ENCODE peak calls at places on chromosomes 11 and 22, in seven cellular contexts. S, B, J, F, N, G and M are unnamed samples.
A peak's percentile ranks its signal among the peaks of the same experiment; 100 is the strongest.

GRCh38 chr22:48800886-48801607 is 1026.6 kb downstream of the BRD1 start:
- DNase-seq in N (no peak), G (no peak), F (no peak), J (no peak), B (no peak), S (no peak), M (no peak)

GRCh38 chr11:29272019-29272654 is 744.7 kb downstream of the KCNA4 start:
- DNase-seq in S (peak; percentile 58), F (no peak), B (peak; percentile 54), J (peak; percentile 44), N (peak; percentile 45), G (no peak), M (no peak)

GRCh38 chr11:12402027-12402426 is 24.7 kb downstream of the PARVA start:
- DNase-seq in F (no peak), J (peak; percentile 39), S (no peak), G (no peak), N (no peak), B (no peak), M (no peak)

GRCh38 chr22:30424471-30425326 is 869 bp upstream of the MTFP1 start:
- DNase-seq in S (no peak), F (peak; percentile 37), J (no peak), N (no peak), B (no peak), G (no peak), M (peak; percentile 70)

GRCh38 chr11:122863704-122864326 is 18.7 kb upstream of the JHY start:
- DNase-seq in J (peak; percentile 14), G (no peak), N (peak; percentile 80), B (peak; percentile 23), F (peak; percentile 64), S (peak; percentile 48), M (peak; percentile 68)

GRCh38 chr22:46979506-46979905 is 217.1 kb downstream of the TBC1D22A start:
- DNase-seq in G (no peak), J (no peak), N (no peak), B (no peak), S (no peak), F (no peak), M (no peak)

GRCh38 chr11:73387594-73388021 is 11.4 kb downstream of the RELT start:
- DNase-seq in S (no peak), B (no peak), N (no peak), J (no peak), F (no peak), G (no peak), M (peak; percentile 44)

GRCh38 chr11:75782540-75783263 is 14.1 kb downstream of the DGAT2 start:
- DNase-seq in G (no peak), B (no peak), F (no peak), S (no peak), J (no peak), N (peak; percentile 87), M (no peak)

GRCh38 chr11:69008774-69009440 is 4.1 kb downstream of the MRGPRF start:
- DNase-seq in S (peak; percentile 98), J (peak; percentile 98), B (peak; percentile 99), G (no peak), F (peak; percentile 95), N (peak; percentile 95), M (no peak)

GRCh38 chr11:68448604-68449011 is 11.9 kb upstream of the PPP6R3 start:
- DNase-seq in N (no peak), F (no peak), J (no peak), G (no peak), S (no peak), B (no peak), M (no peak)

GRCh38 chr11:19767691-19768151 is 55.1 kb downstream of the NAV2 start:
- DNase-seq in G (no peak), N (no peak), F (peak; percentile 67), J (no peak), B (no peak), S (no peak), M (no peak)

GRCh38 chr11:30789270-30789669 is 203.1 kb upstream of the MPPED2 start:
- DNase-seq in N (no peak), F (no peak), J (peak; percentile 49), B (peak; percentile 53), S (peak; percentile 72), G (no peak), M (no peak)

GRCh38 chr22:33883561-33883960 is 36.7 kb downstream of the LARGE1 start:
- DNase-seq in N (peak; percentile 15), J (peak; percentile 29), B (peak; percentile 45), G (no peak), S (no peak), F (no peak), M (no peak)

GRCh38 chr22:39362271-39362670 is 12.5 kb downstream of the SYNGR1 start:
- DNase-seq in S (no peak), B (no peak), J (no peak), F (no peak), N (no peak), G (no peak), M (no peak)

GRCh38 chr22:50701428-50702154 is 29.0 kb downstream of the SHANK3 start:
- DNase-seq in B (no peak), N (no peak), F (no peak), J (no peak), S (no peak), G (no peak), M (no peak)

GRCh38 chr22:45103756-45104155 is 60.0 kb upstream of the NUP50 start:
- DNase-seq in J (no peak), G (no peak), F (no peak), B (no peak), S (no peak), N (no peak), M (no peak)

GRCh38 chr11:123145220-123145619 is 49.8 kb downstream of the CLMP start:
- DNase-seq in S (peak; percentile 97), N (peak; percentile 94), J (peak; percentile 75), G (no peak), F (peak; percentile 66), B (peak; percentile 78), M (no peak)

GRCh38 chr22:34736081-34736480 is 329.9 kb upstream of the ISX start:
- DNase-seq in J (no peak), G (no peak), N (no peak), S (no peak), F (no peak), B (no peak), M (no peak)

GRCh38 chr11:118342503-118343161 is at the start of gene CD3D:
- DNase-seq in S (no peak), J (no peak), N (no peak), B (no peak), F (no peak), G (no peak), M (no peak)

GRCh38 chr11:68028802-68029475 is 1.5 kb upstream of the NDUFS8 start:
- DNase-seq in G (no peak), S (peak; percentile 56), J (no peak), F (no peak), N (peak; percentile 73), B (peak; percentile 32), M (no peak)

GRCh38 chr11:26187639-26188038 is 144.3 kb upstream of the ANO3 start:
- DNase-seq in B (peak; percentile 70), J (peak; percentile 65), G (no peak), S (peak; percentile 84), F (peak; percentile 35), N (peak; percentile 36), M (no peak)

GRCh38 chr11:23680488-23681230 is 816.2 kb upstream of the LUZP2 start:
- DNase-seq in S (no peak), F (no peak), N (no peak), J (no peak), B (no peak), G (no peak), M (no peak)

GRCh38 chr11:36186340-36186739 is 102.9 kb downstream of the COMMD9 start:
- DNase-seq in F (no peak), N (peak; percentile 10), J (peak; percentile 79), G (no peak), B (peak; percentile 82), S (no peak), M (no peak)
- H3K4me2 ChIP-seq in F (no peak overlapping the region), N (no peak overlapping the region), J (peak overlapping the region; percentile 3), G (no peak overlapping the region), B (no peak overlapping the region), S (no peak overlapping the region), M (peak overlapping the region; percentile 36)

GRCh38 chr11:133137270-133137669 is 395.0 kb downstream of the OPCML start:
- DNase-seq in F (no peak), G (no peak), B (peak; percentile 1), N (no peak), S (no peak), J (no peak), M (no peak)

GRCh38 chr11:133137939-133138338 is 394.4 kb downstream of the OPCML start:
- DNase-seq in F (no peak), S (no peak), B (no peak), J (no peak), G (no peak), N (no peak), M (no peak)

GRCh38 chr11:133133053-133133452 is 399.2 kb downstream of the OPCML start:
- DNase-seq in J (no peak), F (no peak), N (no peak), B (no peak), G (no peak), S (no peak), M (no peak)

GRCh38 chr11:133134561-133135173 is 397.6 kb downstream of the OPCML start:
- DNase-seq in B (peak; percentile 34), G (peak; percentile 69), N (peak; percentile 30), S (no peak), F (peak; percentile 79), J (peak; percentile 9), M (peak; percentile 70)

GRCh38 chr11:133136376-133136775 is 395.9 kb downstream of the OPCML start:
- DNase-seq in N (no peak), F (no peak), J (no peak), S (no peak), G (no peak), B (no peak), M (no peak)
- H3K4me3 ChIP-seq in N (no peak overlapping the region), F (no peak overlapping the region), J (no peak overlapping the region), S (no peak overlapping the region), G (no peak overlapping the region), B (no peak overlapping the region), M (no peak overlapping the region)

DNA sequence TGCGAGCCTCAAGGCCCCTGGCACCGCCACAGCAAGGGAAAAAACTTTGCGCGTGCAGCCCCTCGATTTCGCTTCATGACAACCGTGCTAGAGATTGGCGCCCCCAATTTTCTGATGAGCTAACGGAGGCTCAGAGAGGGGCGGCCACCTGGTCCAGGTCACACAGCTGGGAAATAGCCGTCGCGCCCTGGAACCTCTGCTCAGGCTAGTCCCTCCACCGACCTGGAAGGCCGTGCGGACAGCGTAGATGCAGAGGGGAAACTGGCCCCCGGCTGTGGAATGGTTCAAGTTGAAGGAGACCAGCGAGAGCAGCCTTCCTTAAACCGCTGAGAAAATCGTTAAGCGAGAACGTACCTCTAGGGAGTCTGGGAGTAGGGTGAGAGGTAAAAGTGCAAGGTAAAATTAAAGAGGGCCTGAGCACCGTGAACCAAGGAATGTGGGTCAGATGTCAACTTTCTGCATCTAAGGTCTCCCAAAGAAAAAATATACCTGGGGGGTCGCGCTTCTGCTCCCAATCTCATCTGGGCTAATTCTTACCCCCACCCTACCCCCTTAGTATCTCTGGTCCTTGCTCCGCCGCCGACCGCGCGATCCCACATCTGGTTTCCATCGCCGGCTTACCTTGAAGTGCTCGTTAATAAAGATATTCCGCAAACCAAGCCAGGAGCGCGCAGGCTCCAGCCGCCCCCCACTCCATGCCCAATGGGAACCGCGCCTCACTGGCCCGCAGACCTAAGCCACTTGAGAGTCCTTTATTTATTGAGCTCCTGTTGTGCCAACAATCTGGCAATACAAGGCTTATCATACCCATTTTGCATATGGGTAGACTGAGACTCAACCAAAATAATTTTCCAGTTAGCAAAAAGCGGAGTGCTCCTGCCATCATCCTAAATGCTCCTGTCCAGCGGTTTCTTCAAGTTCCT is 1.7 kb upstream of the ALX4 start:
- DNase-seq in N (no peak), B (no peak), J (no peak), F (no peak), G (no peak), S (no peak), M (no peak)
- H3K27me3 ChIP-seq in N (peaks cover 80% of the 10 kb centered on the region), B (peaks cover 72% of the 10 kb centered on the region), J (peaks cover 91% of the 10 kb centered on the region), F (peaks cover 97% of the 10 kb centered on the region), G (peaks cover 76% of the 10 kb centered on the region), S (peaks cover 94% of the 10 kb centered on the region), M (no peaks in the 10 kb centered on the region)

GRCh38 chr11:77287136-77287535 is 14.3 kb downstream of the GDPD4 start:
- DNase-seq in G (no peak), B (peak; percentile 40), J (peak; percentile 23), F (no peak), N (peak; percentile 17), S (no peak), M (no peak)
- H3K4me2 ChIP-seq in G (no peak overlapping the region), B (peak overlapping the region; percentile 45), J (peak overlapping the region; percentile 56), F (no peak overlapping the region), N (peak overlapping the region; percentile 72), S (no peak overlapping the region), M (no peak overlapping the region)